ENCODE peak calls at places on chromosomes 16 and 17, in ten cellular contexts. K is tibial artery; L is WTC11; V is DMS153; Q is SW 1271; F is IMR-90; D is AG20443; I is activated T-helper 1 cell treated with anti-CD3 and anti-CD28 coated beads, Interleukin-12 subunit alpha, Interleukin-12 subunit beta, Interleukin-2, Interleukin-4 antibody, amounts not matched to agents 30 ng/mL and 10 ng/mL and 1 ng/mL, durations not matched to agents 14 hours and 24 hours and 36 hours; J is psoas muscle; A is NCI-H1694. R is an unnamed sample.

GRCh38 chr17:1216209-1216937 is 36.6 kb upstream of the ABR start:
- DNase-seq in K (no peak), L (no peak), V (no peak), Q (no peak), F (no peak), D (no peak), I (no peak), J (no peak), A (no peak), R (no peak)

GRCh38 chr17:16477255-16477654 is 14.7 kb downstream of the LRRC75A start:
- DNase-seq in K (peak), L (no peak), V (no peak), Q (peak), F (peak), D (peak), I (no peak), J (no peak), A (no peak), R (no peak)

GRCh38 chr16:20393801-20394637 is 10.5 kb downstream of the PDILT start:
- DNase-seq in K (no peak), L (no peak), V (no peak), Q (no peak), F (no peak), D (no peak), I (no peak), J (no peak), A (no peak), R (no peak)

GRCh38 chr16:67657751-67658518 is 2.1 kb downstream of the ACD start:
- DNase-seq in K (no peak), L (no peak), V (no peak), Q (no peak), F (no peak), D (no peak), I (no peak), J (no peak), A (no peak), R (no peak)

GRCh38 chr17:7438050-7438614 is 1.2 kb upstream of the FGF11 start:
- DNase-seq in K (peak), L (peak), V (no peak), Q (no peak), F (no peak), D (peak), I (peak), J (peak), A (peak), R (no peak)

GRCh38 chr17:46782250-46782953 is 36.1 kb downstream of the WNT3 start:
- DNase-seq in K (no peak), L (peak), V (no peak), Q (no peak), F (no peak), D (no peak), I (no peak), J (no peak), A (no peak), R (peak)

GRCh38 chr17:1227917-1228751 is 42.1 kb upstream of the BHLHA9 start:
- DNase-seq in K (peak), L (peak), V (no peak), Q (no peak), F (no peak), D (peak), I (no peak), J (peak), A (no peak), R (no peak)

GRCh38 chr17:81599719-81600486 is 37.0 kb downstream of the NPLOC4 start:
- DNase-seq in K (no peak), L (no peak), V (no peak), Q (no peak), F (peak), D (peak), I (no peak), J (no peak), A (no peak), R (no peak)

GRCh38 chr16:2983706-2984136 is 3.5 kb upstream of the PKMYT1 start:
- DNase-seq in K (peak), L (peak), V (peak), Q (no peak), F (peak), D (peak), I (peak), J (peak), A (peak), R (peak)

GRCh38 chr17:62093188-62094155 is 28.4 kb upstream of the MED13 start:
- DNase-seq in K (no peak), L (no peak), V (no peak), Q (peak), F (peak), D (peak), I (no peak), J (no peak), A (no peak), R (no peak)

GRCh38 chr16:67233596-67233995 is 6.7 kb downstream of the TMEM208 start:
- DNase-seq in K (no peak), L (no peak), V (no peak), Q (no peak), F (no peak), D (no peak), I (no peak), J (no peak), A (no peak), R (no peak)

GRCh38 chr17:74212262-74212912 is 984 bp upstream of the TTYH2 start:
- DNase-seq in K (peak), L (peak), V (no peak), Q (no peak), F (no peak), D (no peak), I (no peak), J (peak), A (no peak), R (no peak)

GRCh38 chr17:72726936-72727335 is 365.6 kb downstream of the SLC39A11 start:
- DNase-seq in K (no peak), L (no peak), V (peak), Q (no peak), F (peak), D (no peak), I (peak), J (no peak), A (no peak), R (peak)

GRCh38 chr16:642189-643049 is 791 bp downstream of the MCRIP2 start:
- DNase-seq in K (no peak), L (peak), V (no peak), Q (no peak), F (no peak), D (peak), I (no peak), J (peak), A (no peak), R (no peak)

GRCh38 chr17:75199886-75200618 is 5.4 kb upstream of the NUP85 start:
- DNase-seq in K (no peak), L (no peak), V (no peak), Q (no peak), F (no peak), D (no peak), I (no peak), J (no peak), A (no peak), R (no peak)

GRCh38 chr16:8648867-8649266 is 25.6 kb upstream of the ABAT start:
- DNase-seq in K (no peak), L (no peak), V (no peak), Q (no peak), F (no peak), D (no peak), I (no peak), J (no peak), A (no peak), R (no peak)

GRCh38 chr16:52561910-52562741 is 15.2 kb upstream of the TOX3 start:
- DNase-seq in K (no peak), L (no peak), V (peak), Q (no peak), F (no peak), D (no peak), I (no peak), J (no peak), A (no peak), R (peak)

GRCh38 chr17:79778504-79779087 is 648 bp downstream of the CBX2 start:
- DNase-seq in K (no peak), L (peak), V (no peak), Q (no peak), F (no peak), D (no peak), I (no peak), J (no peak), A (no peak), R (peak)

GRCh38 chr17:49975531-49975930 is 6.5 kb downstream of the DLX4 start:
- DNase-seq in K (no peak), L (no peak), V (no peak), Q (no peak), F (no peak), D (no peak), I (no peak), J (no peak), A (no peak), R (no peak)

GRCh38 chr16:84024854-84025253 is 17.7 kb downstream of the SLC38A8 start:
- DNase-seq in K (peak), L (no peak), V (no peak), Q (no peak), F (peak), D (peak), I (no peak), J (no peak), A (no peak), R (no peak)

GRCh38 chr16:89363621-89364393 is 126.6 kb downstream of the ANKRD11 start:
- DNase-seq in K (no peak), L (no peak), V (no peak), Q (peak), F (peak), D (peak), I (peak), J (peak), A (no peak), R (no peak)

GRCh38 chr17:32819035-32819434 is 57.9 kb downstream of the MYO1D start:
- DNase-seq in K (no peak), L (no peak), V (no peak), Q (no peak), F (no peak), D (peak), I (no peak), J (no peak), A (no peak), R (no peak)

GRCh38 chr17:78143214-78144145 is 2.7 kb upstream of the C17orf99 start:
- DNase-seq in K (no peak), L (no peak), V (no peak), Q (no peak), F (no peak), D (no peak), I (no peak), J (no peak), A (no peak), R (no peak)

GRCh38 chr16:50585331-50585776 is 37.2 kb downstream of the NKD1 start:
- DNase-seq in K (peak), L (no peak), V (no peak), Q (no peak), F (no peak), D (peak), I (no peak), J (peak), A (no peak), R (no peak)

GRCh38 chr17:66098040-66098439 is 93.9 kb downstream of the CEP112 start:
- DNase-seq in K (no peak), L (no peak), V (no peak), Q (no peak), F (peak), D (no peak), I (no peak), J (no peak), A (no peak), R (no peak)

GRCh38 chr17:79330696-79331095 is 256.1 kb downstream of the ENGASE start:
- DNase-seq in K (no peak), L (no peak), V (no peak), Q (no peak), F (no peak), D (no peak), I (no peak), J (peak), A (no peak), R (no peak)

GRCh38 chr17:74011963-74012362 is 191.5 kb upstream of the RPL38 start:
- DNase-seq in K (no peak), L (no peak), V (peak), Q (no peak), F (no peak), D (peak), I (no peak), J (no peak), A (peak), R (peak)